ENCODE peak calls at places on chromosome X, in five cellular contexts. D, Y, B, C and L are unnamed samples.

GRCh38 chrX:8815460-8816065 is 14.4 kb upstream of the FAM9A start:
- DNase-seq in C (no peak), B (no peak), Y (peak; percentile 29), D (peak; percentile 12), L (no peak)

GRCh38 chrX:95318882-95319281 is 1365.8 kb upstream of the DIAPH2 start:
- DNase-seq in C (no peak), Y (no peak), B (no peak), D (no peak), L (no peak)

GRCh38 chrX:2581296-2581695 is 80.5 kb upstream of the DHRSX start:
- DNase-seq in D (no peak), Y (no peak), B (no peak), C (no peak), L (no peak)

GRCh38 chrX:110302975-110303374 is 14.9 kb downstream of the AMMECR1 start:
- DNase-seq in D (no peak), C (no peak), Y (no peak), B (no peak), L (no peak)

GRCh38 chrX:154373340-154374306 is 811 bp downstream of the FLNA start:
- DNase-seq in C (no peak), B (no peak), D (no peak), Y (no peak), L (peak; percentile 54)

GRCh38 chrX:153766098-153766817 is 2.2 kb downstream of the PLXNB3 start:
- DNase-seq in D (peak; percentile 79), C (peak; percentile 13), B (no peak), Y (no peak), L (no peak)

GRCh38 chrX:146186540-146186939 is 368.9 kb downstream of the SLITRK2 start:
- DNase-seq in Y (no peak), C (no peak), D (no peak), B (no peak), L (no peak)

GRCh38 chrX:41026326-41027136 is 58.7 kb upstream of the USP9X start:
- DNase-seq in D (no peak), Y (no peak), C (no peak), B (no peak), L (no peak)

GRCh38 chrX:138710311-138710791 is 1.2 kb downstream of the FGF13 start:
- DNase-seq in B (no peak), C (no peak), D (no peak), Y (no peak), L (no peak)

GRCh38 chrX:42366181-42366580 is 411.8 kb downstream of the PPP1R2C start:
- DNase-seq in C (no peak), B (no peak), Y (no peak), D (no peak), L (no peak)

GRCh38 chrX:40267334-40268118 is 169.8 kb upstream of the BCOR start:
- DNase-seq in D (no peak), Y (no peak), C (no peak), B (no peak), L (no peak)

GRCh38 chrX:8971116-8971515 is 62.8 kb downstream of the FAM9B start:
- DNase-seq in C (no peak), B (no peak), D (no peak), Y (peak; percentile 63), L (no peak)

GRCh38 chrX:132820675-132821074 is 137.8 kb downstream of the HS6ST2 start:
- DNase-seq in Y (no peak), B (no peak), C (no peak), D (no peak), L (no peak)